ENCODE peak calls at places on chromosomes 7 and 10, in seven cellular contexts. D, R, K, P, U, C and B are unnamed samples. For H3K4me1, the result is how much of the 10 kb centered on the place peaks cover.

GRCh38 chr10:91424016-91424415 is 13.9 kb downstream of the HECTD2 start:
- DNase-seq in R (no peak), D (no peak), U (no peak), C (no peak), P (no peak), K (no peak), B (no peak)

GRCh38 chr7:36526720-36527548 is 137.3 kb downstream of the ANLN start:
- DNase-seq in C (no peak), U (no peak), R (no peak), P (no peak), D (no peak), K (no peak), B (no peak)

GRCh38 chr10:91051834-91052233 is 130.9 kb upstream of the ANKRD1 start:
- DNase-seq in R (peak), C (peak), U (no peak), P (no peak), D (no peak), K (no peak), B (no peak)

GRCh38 chr7:140225562-140226249 is 48.9 kb upstream of the KDM7A start:
- DNase-seq in P (no peak), D (no peak), K (no peak), C (no peak), R (no peak), U (no peak), B (no peak)

GRCh38 chr7:20785211-20786048 is 1.3 kb downstream of the SP8 start:
- DNase-seq in D (peak), K (no peak), R (no peak), C (no peak), U (no peak), P (no peak), B (no peak)

GRCh38 chr10:117537904-117538524 is 4.5 kb upstream of the EMX2 start:
- DNase-seq in P (no peak), U (no peak), D (no peak), K (no peak), C (no peak), R (no peak), B (no peak)

GRCh38 chr7:72336382-72336886 is 75.7 kb downstream of the CALN1 start:
- DNase-seq in D (no peak), U (no peak), K (no peak), C (no peak), P (no peak), R (no peak), B (no peak)

GRCh38 chr10:55311823-55312431 is 510.9 kb upstream of the PCDH15 start:
- DNase-seq in D (no peak), R (no peak), K (no peak), U (no peak), P (no peak), C (no peak), B (no peak)

GRCh38 chr7:151199196-151199874 is 11.0 kb downstream of the H2BK1 start:
- DNase-seq in K (no peak), C (no peak), U (no peak), D (no peak), P (no peak), R (no peak), B (no peak)

GRCh38 chr7:92835851-92836488 is 403 bp downstream of the CDK6 start:
- DNase-seq in D (peak), P (peak), U (peak), R (peak), K (peak), C (peak), B (peak)

GRCh38 chr7:16529697-16530096 is 3.1 kb downstream of the LRRC72 start:
- DNase-seq in C (no peak), D (no peak), U (no peak), K (no peak), P (no peak), R (no peak), B (no peak)

GRCh38 chr7:106870983-106871410 is 5.9 kb downstream of the PIK3CG start:
- DNase-seq in K (no peak), P (no peak), R (no peak), D (no peak), C (no peak), U (no peak), B (no peak)

GRCh38 chr10:71191019-71191418 is 21.4 kb upstream of the UNC5B start:
- DNase-seq in D (no peak), R (no peak), P (no peak), K (no peak), C (no peak), U (no peak), B (no peak)

GRCh38 chr10:37520488-37520887 is 336.9 kb downstream of the ZNF248 start:
- DNase-seq in K (no peak), R (no peak), U (no peak), D (no peak), P (no peak), C (no peak), B (no peak)

GRCh38 chr10:77841711-77842375 is 84.7 kb downstream of the DLG5 start:
- DNase-seq in U (no peak), C (no peak), P (no peak), R (no peak), K (no peak), D (peak), B (no peak)

GRCh38 chr7:50450691-50451051 is 521 bp upstream of the FIGNL1 start:
- DNase-seq in D (no peak), U (no peak), K (peak), P (no peak), R (no peak), C (peak), B (no peak)

GRCh38 chr7:90232440-90232839 is 12.5 kb upstream of the CFAP69 start:
- DNase-seq in U (no peak), D (no peak), K (no peak), R (no peak), P (no peak), C (no peak), B (no peak)

GRCh38 chr7:40202851-40203250 is 68.0 kb downstream of the SUGCT start:
- DNase-seq in D (no peak), K (no peak), C (no peak), R (no peak), U (no peak), P (no peak), B (no peak)

GRCh38 chr7:129163875-129164544 is 19.5 kb downstream of the TSPAN33 start:
- DNase-seq in U (no peak), P (no peak), D (no peak), C (no peak), K (no peak), R (no peak), B (no peak)

GRCh38 chr10:3780766-3781457 is 4.1 kb downstream of the KLF6 start:
- DNase-seq in U (no peak), D (no peak), C (no peak), K (no peak), P (no peak), R (no peak), B (no peak)

GRCh38 chr10:3778708-3779108 is 6.3 kb downstream of the KLF6 start:
- DNase-seq in U (no peak), P (no peak), K (no peak), R (no peak), D (no peak), C (no peak), B (no peak)

GRCh38 chr10:3777876-3778707 is 6.9 kb downstream of the KLF6 start:
- DNase-seq in R (no peak), D (no peak), C (no peak), P (no peak), K (no peak), U (no peak), B (no peak)

GRCh38 chr10:3780056-3780765 is 4.8 kb downstream of the KLF6 start:
- DNase-seq in K (no peak), U (no peak), P (no peak), D (no peak), R (no peak), C (no peak), B (no peak)

DNA sequence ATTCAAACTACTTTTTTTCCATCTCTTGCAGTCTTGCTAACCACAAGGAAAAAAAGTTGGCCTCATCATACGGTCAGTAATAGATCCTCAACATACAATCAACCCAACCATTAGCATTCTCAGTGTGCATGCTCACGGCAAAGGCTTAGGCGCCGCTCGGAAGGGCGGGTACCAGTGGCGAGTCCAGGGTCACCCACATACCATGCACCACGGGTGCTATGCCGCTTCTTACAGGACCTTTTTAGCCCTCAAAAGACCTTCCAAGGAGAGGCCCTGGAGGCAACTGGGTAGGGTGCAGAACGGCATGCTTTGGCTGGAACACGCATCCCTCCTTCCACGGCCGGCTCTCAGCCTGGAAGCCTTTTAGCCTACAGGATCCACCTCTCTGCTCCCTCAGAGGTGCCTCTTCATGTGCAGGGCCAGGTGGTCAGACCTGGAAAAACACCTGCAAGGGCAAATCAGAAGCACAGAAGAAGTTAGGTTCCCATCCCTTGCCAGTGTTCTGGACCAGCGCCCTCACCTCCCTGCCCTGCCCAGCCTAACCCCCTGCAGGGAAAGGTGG is 5.8 kb downstream of the KLF6 start:
- DNase-seq in U (no peak), K (no peak), P (no peak), D (peak), R (no peak), C (no peak), B (no peak)
- H3K4me3 ChIP-seq in U (peak), K (peak), P (peak), D (no peak), R (peak), C (peak), B (peak)

GRCh38 chr10:106935978-106936451 is 228.5 kb downstream of the SORCS1 start:
- DNase-seq in R (no peak), C (no peak), K (no peak), D (no peak), U (no peak), P (no peak), B (no peak)

GRCh38 chr10:106930751-106931150 is 233.8 kb downstream of the SORCS1 start:
- DNase-seq in K (no peak), U (no peak), D (no peak), C (no peak), P (no peak), R (no peak), B (no peak)

GRCh38 chr10:106929291-106929925 is 235.1 kb downstream of the SORCS1 start:
- DNase-seq in D (no peak), K (no peak), C (no peak), R (no peak), P (no peak), U (no peak), B (no peak)

GRCh38 chr10:106931853-106932249 is 232.7 kb downstream of the SORCS1 start:
- DNase-seq in K (no peak), U (no peak), R (no peak), C (no peak), P (no peak), D (no peak), B (no peak)

GRCh38 chr10:106931159-106931852 is 233.2 kb downstream of the SORCS1 start:
- DNase-seq in P (no peak), U (no peak), R (no peak), C (no peak), K (no peak), D (no peak), B (no peak)
- H3K27ac ChIP-seq in P (no peak), U (no peak), R (no peak), C (no peak), K (no peak), D (no peak), B (no peak)

DNA sequence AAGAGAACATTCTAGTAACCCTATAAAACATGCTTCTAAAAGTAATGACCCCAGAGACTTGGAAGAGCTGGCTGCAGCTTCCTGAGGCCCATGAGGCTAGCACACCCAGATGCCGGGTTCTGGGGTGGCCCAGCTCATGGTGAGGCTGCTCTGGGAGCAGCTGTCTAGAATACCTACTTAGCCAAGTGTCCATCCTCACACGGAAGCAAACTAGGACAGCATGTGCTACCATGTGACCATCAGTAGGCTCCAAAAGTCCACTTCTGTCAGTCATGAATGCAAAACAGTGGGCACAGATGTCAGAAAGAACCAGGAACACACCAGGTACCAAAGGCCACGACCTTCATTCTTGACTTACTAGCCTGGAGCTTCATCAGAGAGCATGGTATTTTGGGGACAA is 32.4 kb downstream of the CTBP2 start:
- DNase-seq in P (no peak), C (no peak), D (peak), U (no peak), R (no peak), K (peak), B (no peak)
- H3K4me1 ChIP-seq in P (under half), C (half or more), D (under half), U (half or more), R (under half), K (under half), B (under half)

GRCh38 chr7:22137026-22137425 is 191.3 kb upstream of the CDCA7L start:
- DNase-seq in U (no peak), P (no peak), K (no peak), C (no peak), R (no peak), D (no peak), B (no peak)
- H3K4me3 ChIP-seq in U (no peak), P (no peak), K (no peak), C (no peak), R (no peak), D (no peak), B (no peak)

DNA sequence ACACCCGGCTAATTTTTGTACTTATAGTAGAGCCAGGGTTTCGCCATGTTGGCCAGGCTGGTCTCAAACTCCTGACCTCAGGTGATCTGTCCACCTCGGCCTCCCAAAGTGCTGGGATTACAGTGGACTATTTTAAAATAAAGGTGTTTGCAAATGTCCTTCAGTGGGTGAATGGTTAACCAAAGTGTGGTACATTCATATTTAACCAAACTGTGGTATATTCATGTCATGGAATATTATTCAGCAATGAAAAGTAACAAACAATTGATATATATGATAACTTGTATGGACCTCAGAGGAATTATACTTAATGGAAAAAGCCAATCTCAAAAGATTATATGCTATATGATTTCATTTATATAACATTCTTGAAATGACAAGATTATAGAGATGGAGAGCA is 190.0 kb downstream of the CREB5 start:
- DNase-seq in U (no peak), K (no peak), R (no peak), P (no peak), C (no peak), D (no peak), B (no peak)
- H3K27ac ChIP-seq in U (no peak), K (no peak), R (no peak), P (no peak), C (no peak), D (no peak), B (no peak)

DNA sequence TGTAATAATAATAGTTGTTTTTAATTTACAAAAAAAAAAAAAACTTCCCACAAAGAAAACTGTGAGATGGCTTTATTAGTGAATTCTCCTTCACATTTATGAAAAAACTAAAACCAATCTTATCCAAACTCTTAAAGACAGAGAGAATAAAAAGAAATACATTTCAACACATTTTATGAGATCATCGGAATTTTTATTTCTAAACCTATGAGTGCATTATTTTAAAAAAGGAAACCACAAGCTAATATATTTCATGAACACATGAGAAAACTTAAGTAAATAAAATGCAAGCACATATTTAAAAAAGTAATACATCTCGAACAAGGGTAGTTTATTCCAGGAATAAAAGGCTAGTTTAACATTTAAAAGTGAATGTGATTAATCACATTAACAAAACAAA is 31.5 kb downstream of the C7orf25 start:
- DNase-seq in R (no peak), D (no peak), K (no peak), U (no peak), P (no peak), C (no peak), B (no peak)
- H3K4me1 ChIP-seq in R (under half), D (under half), K (under half), U (under half), P (under half), C (under half), B (under half)

GRCh38 chr10:103544657-103545310 is 51.3 kb downstream of the NEURL1 start:
- DNase-seq in R (no peak), K (peak), U (no peak), D (peak), C (no peak), P (no peak), B (no peak)

GRCh38 chr10:103540722-103541121 is 47.2 kb downstream of the NEURL1 start:
- DNase-seq in C (no peak), R (no peak), U (no peak), D (peak), K (peak), P (no peak), B (no peak)

GRCh38 chr10:103545366-103545765 is 51.9 kb downstream of the NEURL1 start:
- DNase-seq in C (no peak), K (peak), R (no peak), D (peak), P (no peak), U (no peak), B (no peak)

GRCh38 chr10:103543617-103544525 is 50.4 kb downstream of the NEURL1 start:
- DNase-seq in U (no peak), D (peak), C (no peak), R (no peak), K (peak), P (no peak), B (no peak)

GRCh38 chr10:103542764-103543616 is 49.5 kb downstream of the NEURL1 start:
- DNase-seq in D (peak), U (peak), R (peak), C (no peak), P (no peak), K (peak), B (no peak)
- H3K4me3 ChIP-seq in D (no peak), U (peak), R (peak), C (peak), P (no peak), K (peak), B (peak)

GRCh38 chr10:43336641-43337318 is 34.7 kb upstream of the FXYD4 start:
- DNase-seq in D (no peak), R (no peak), C (no peak), P (no peak), U (no peak), K (no peak), B (no peak)
- H3K27ac ChIP-seq in D (no peak), R (no peak), C (no peak), P (peak), U (no peak), K (peak), B (no peak)

GRCh38 chr10:62108768-62109430 is 159.7 kb downstream of the RTKN2 start:
- DNase-seq in P (no peak), R (no peak), K (no peak), U (no peak), D (no peak), C (no peak), B (no peak)

GRCh38 chr10:62112325-62112724 is 156.3 kb downstream of the RTKN2 start:
- DNase-seq in R (no peak), P (no peak), C (no peak), K (no peak), D (no peak), U (no peak), B (no peak)

GRCh38 chr10:62103857-62104256 is 164.8 kb downstream of the RTKN2 start:
- DNase-seq in C (no peak), P (no peak), D (no peak), U (no peak), R (no peak), K (no peak), B (no peak)

GRCh38 chr10:62109532-62110293 is 158.9 kb downstream of the RTKN2 start:
- DNase-seq in U (no peak), P (no peak), C (no peak), R (no peak), D (no peak), K (no peak), B (no peak)

DNA sequence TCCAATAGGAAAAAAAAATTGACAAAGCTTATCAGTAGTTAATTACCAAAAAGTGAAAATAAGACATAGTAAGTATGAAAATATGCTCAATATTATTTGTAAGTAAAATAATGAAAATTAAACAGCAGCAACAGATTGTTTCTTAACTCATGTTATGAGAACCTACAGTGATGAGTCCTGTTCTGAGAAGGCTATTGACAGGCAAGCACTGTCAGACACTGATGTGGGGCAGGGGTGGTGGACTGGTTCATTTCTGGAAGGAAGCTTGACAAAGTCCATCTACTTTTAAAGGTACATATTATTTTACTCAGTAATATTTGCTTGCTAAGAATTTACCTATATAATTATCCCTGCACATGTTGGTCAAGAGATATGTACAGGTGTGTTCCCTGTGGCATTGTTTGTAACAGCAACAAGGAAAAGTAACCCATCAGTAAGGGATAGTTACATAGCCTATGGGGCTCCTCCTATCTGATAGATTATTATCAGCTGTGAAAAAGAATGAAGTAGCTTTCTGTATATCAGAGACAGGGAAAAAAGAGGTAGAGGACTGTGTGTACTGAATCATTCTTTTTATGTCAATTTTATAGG is 161.6 kb downstream of the RTKN2 start:
- DNase-seq in U (no peak), C (no peak), P (no peak), D (no peak), K (no peak), R (no peak), B (no peak)
- H3K4me1 ChIP-seq in U (under half), C (under half), P (under half), D (under half), K (under half), R (under half), B (under half)

GRCh38 chr10:326350-326749 is 191.1 kb downstream of the ZMYND11 start:
- DNase-seq in D (no peak), R (no peak), U (no peak), C (no peak), P (no peak), K (no peak), B (no peak)

GRCh38 chr10:326894-327635 is 191.8 kb downstream of the ZMYND11 start:
- DNase-seq in R (no peak), P (no peak), K (peak), D (no peak), U (no peak), C (no peak), B (no peak)

GRCh38 chr10:331186-331585 is 195.9 kb downstream of the ZMYND11 start:
- DNase-seq in R (no peak), C (no peak), D (no peak), U (no peak), P (no peak), K (no peak), B (no peak)

GRCh38 chr10:327889-328809 is 192.9 kb downstream of the ZMYND11 start:
- DNase-seq in D (no peak), C (no peak), K (peak), U (no peak), P (no peak), R (no peak), B (no peak)

GRCh38 chr10:329361-330099 is 194.3 kb downstream of the ZMYND11 start:
- DNase-seq in C (peak), P (peak), R (peak), U (peak), D (peak), K (peak), B (no peak)
- H3K4me3 ChIP-seq in C (no peak), P (no peak), R (no peak), U (no peak), D (no peak), K (no peak), B (peak)